ENCODE peak calls at places on chromosomes 7 and 10, in six cellular contexts. Y, F, U, M, X and D are unnamed samples.
A peak's percentile ranks its signal among the peaks of the same experiment; 100 is the strongest.

GRCh38 chr10:86345296-86346168 is 21.1 kb downstream of the GRID1 start:
- DNase-seq in Y (no peak), F (no peak), U (no peak), M (no peak), X (no peak), D (no peak)

GRCh38 chr7:42348071-42348470 is 111.1 kb upstream of the GLI3 start:
- DNase-seq in Y (no peak), F (no peak), U (no peak), M (no peak), X (no peak), D (no peak)

GRCh38 chr10:96124230-96125141 is 5.6 kb upstream of the ZNF518A start:
- DNase-seq in Y (peak; percentile 24), F (no peak), U (peak; percentile 25), M (no peak), X (no peak), D (peak; percentile 18)

GRCh38 chr7:87874066-87874465 is 2.1 kb downstream of the SLC25A40 start:
- DNase-seq in Y (no peak), F (no peak), U (no peak), M (no peak), X (no peak), D (no peak)

GRCh38 chr10:33815776-33816175 is 481.3 kb upstream of the NRP1 start:
- DNase-seq in Y (no peak), F (no peak), U (no peak), M (no peak), X (no peak), D (no peak)

GRCh38 chr10:77756319-77757232 is 119.0 kb upstream of the KCNMA1 start:
- DNase-seq in Y (peak; percentile 82), F (no peak), U (peak; percentile 45), M (no peak), X (peak; percentile 35), D (no peak)

GRCh38 chr7:25849361-25850184 is 302.4 kb upstream of the NFE2L3 start:
- DNase-seq in Y (peak; percentile 91), F (no peak), U (no peak), M (no peak), X (no peak), D (no peak)

GRCh38 chr7:45563804-45564461 is 10.2 kb upstream of the ADCY1 start:
- DNase-seq in Y (no peak), F (no peak), U (no peak), M (no peak), X (no peak), D (no peak)

GRCh38 chr10:48536916-48537890 is 67.7 kb downstream of the ARHGAP22 start:
- DNase-seq in Y (no peak), F (no peak), U (no peak), M (peak; percentile 11), X (no peak), D (no peak)

GRCh38 chr7:131170440-131171105 is 157.1 kb upstream of the MKLN1 start:
- DNase-seq in Y (no peak), F (no peak), U (no peak), M (no peak), X (no peak), D (no peak)

GRCh38 chr10:101749033-101749432 is 26.9 kb downstream of the FGF8 start:
- DNase-seq in Y (no peak), F (no peak), U (peak; percentile 13), M (no peak), X (no peak), D (no peak)